ENCODE peak calls at places on chromosomes 1 and 21, in ten cellular contexts. K, W, X, Y, C, A, U, V, I and E are unnamed samples.

GRCh38 chr1:176009951-176010350 is 197.1 kb downstream of the COP1 start:
- DNase-seq in K (no peak), W (no peak), X (no peak), Y (no peak), C (no peak), A (no peak), U (no peak), V (no peak), I (no peak), E (no peak)

GRCh38 chr1:173549813-173550212 is 53.1 kb downstream of the SLC9C2 start:
- DNase-seq in K (no peak), W (no peak), X (no peak), Y (no peak), C (no peak), A (no peak), U (no peak), V (no peak), I (no peak), E (no peak)

GRCh38 chr1:67610450-67610849 is 74.6 kb upstream of the GADD45A start:
- DNase-seq in K (no peak), W (no peak), X (no peak), Y (no peak), C (no peak), A (no peak), U (no peak), V (no peak), I (no peak), E (no peak)

GRCh38 chr1:189787201-189787600 is 690.5 kb downstream of the BRINP3 start:
- DNase-seq in K (no peak), W (no peak), X (no peak), Y (no peak), C (no peak), A (no peak), U (no peak), V (no peak), I (no peak), E (no peak)

GRCh38 chr1:24696756-24697330 is 48.4 kb upstream of the CLIC4 start:
- DNase-seq in K (no peak), W (no peak), X (no peak), Y (no peak), C (no peak), A (no peak), U (no peak), V (no peak), I (no peak), E (no peak)

GRCh38 chr1:109290998-109291397 is 8.1 kb upstream of the PSRC1 start:
- DNase-seq in K (no peak), W (no peak), X (no peak), Y (no peak), C (no peak), A (no peak), U (no peak), V (no peak), I (no peak), E (no peak)

GRCh38 chr1:246121533-246121932 is 385.5 kb downstream of the SMYD3 start:
- DNase-seq in K (no peak), W (no peak), X (no peak), Y (no peak), C (no peak), A (no peak), U (no peak), V (no peak), I (no peak), E (no peak)

GRCh38 chr1:234507089-234507488 is 28.1 kb upstream of the TARBP1 start:
- DNase-seq in K (no peak), W (no peak), X (no peak), Y (no peak), C (no peak), A (no peak), U (no peak), V (no peak), I (no peak), E (no peak)

GRCh38 chr1:233180626-233181364 is 114.7 kb downstream of the PCNX2 start:
- DNase-seq in K (no peak), W (no peak), X (no peak), Y (no peak), C (no peak), A (no peak), U (no peak), V (no peak), I (no peak), E (no peak)

GRCh38 chr1:177282976-177283375 is 112.2 kb downstream of the BRINP2 start:
- DNase-seq in K (no peak), W (no peak), X (no peak), Y (no peak), C (no peak), A (no peak), U (no peak), V (no peak), I (no peak), E (no peak)

GRCh38 chr21:27802816-27803475 is 836.1 kb upstream of the ADAMTS5 start:
- DNase-seq in K (no peak), W (no peak), X (peak), Y (peak), C (no peak), A (peak), U (no peak), V (peak), I (no peak), E (peak)

GRCh38 chr1:52534928-52535764 is 17.7 kb downstream of the TUT4 start:
- DNase-seq in K (no peak), W (no peak), X (no peak), Y (no peak), C (no peak), A (no peak), U (no peak), V (no peak), I (no peak), E (no peak)

GRCh38 chr1:234433563-234434285 is 45.3 kb downstream of the TARBP1 start:
- DNase-seq in K (no peak), W (no peak), X (no peak), Y (peak), C (no peak), A (no peak), U (no peak), V (no peak), I (no peak), E (no peak)

GRCh38 chr1:79100385-79100784 is 93.9 kb upstream of the ADGRL4 start:
- DNase-seq in K (no peak), W (no peak), X (no peak), Y (no peak), C (no peak), A (no peak), U (no peak), V (no peak), I (peak), E (no peak)

GRCh38 chr1:155184835-155185782 is 11.5 kb downstream of the TRIM46 start:
- DNase-seq in K (peak), W (no peak), X (no peak), Y (no peak), C (no peak), A (no peak), U (no peak), V (peak), I (no peak), E (no peak)